ENCODE peak calls at places on chromosome 7, in seven cellular contexts. C, Z, V, I, G, X and J are unnamed samples.

GRCh38 chr7:95607477-95608010 is 11.2 kb upstream of the PDK4 start:
- DNase-seq in C (no peak), X (no peak), I (no peak), G (no peak), V (no peak), Z (no peak), J (peak)

GRCh38 chr7:140022582-140023211 is 40.1 kb downstream of the PARP12 start:
- DNase-seq in V (no peak), X (no peak), Z (no peak), C (no peak), G (no peak), I (no peak), J (no peak)

GRCh38 chr7:101125989-101126650 is 784 bp upstream of the SERPINE1 start:
- DNase-seq in G (no peak), V (no peak), Z (no peak), C (no peak), X (peak), I (no peak), J (peak)

GRCh38 chr7:123398931-123399330 is 135.5 kb downstream of the IQUB start:
- DNase-seq in V (no peak), I (no peak), X (no peak), Z (no peak), C (no peak), G (no peak), J (no peak)

GRCh38 chr7:121515181-121515580 is 119.1 kb upstream of the FAM3C start:
- DNase-seq in I (no peak), C (no peak), G (no peak), Z (no peak), X (no peak), V (no peak), J (no peak)

GRCh38 chr7:90618880-90619279 is 22.8 kb downstream of the CDK14 start:
- DNase-seq in Z (no peak), C (no peak), I (no peak), X (no peak), G (no peak), V (no peak), J (no peak)

GRCh38 chr7:131164025-131164899 is 163.4 kb upstream of the MKLN1 start:
- DNase-seq in X (no peak), G (no peak), C (no peak), Z (no peak), I (no peak), V (no peak), J (no peak)

GRCh38 chr7:30674876-30675275 is 7.4 kb downstream of the CRHR2 start:
- DNase-seq in G (no peak), I (no peak), V (no peak), Z (no peak), C (no peak), X (no peak), J (no peak)

GRCh38 chr7:140005754-140006503 is 56.8 kb downstream of the PARP12 start:
- DNase-seq in X (no peak), I (no peak), C (no peak), Z (peak), V (no peak), G (no peak), J (no peak)

GRCh38 chr7:81470084-81470723 is 299.6 kb downstream of the HGF start:
- DNase-seq in X (peak), Z (peak), V (peak), G (no peak), I (no peak), C (peak), J (peak)

GRCh38 chr7:1231214-1232102 is 1.2 kb upstream of the UNCX start:
- DNase-seq in Z (peak), X (no peak), V (no peak), I (no peak), G (no peak), C (no peak), J (no peak)

GRCh38 chr7:129783097-129783919 is 169.5 kb downstream of the UBE2H start:
- DNase-seq in V (no peak), Z (peak), X (no peak), I (no peak), G (no peak), C (no peak), J (no peak)

GRCh38 chr7:135169141-135169935 is 1.2 kb downstream of the CYREN start:
- DNase-seq in C (no peak), I (peak), G (peak), X (peak), V (no peak), Z (peak), J (peak)

GRCh38 chr7:81173766-81174281 is 255.0 kb upstream of the SEMA3C start:
- DNase-seq in I (no peak), X (no peak), C (no peak), Z (no peak), G (no peak), V (no peak), J (no peak)

GRCh38 chr7:26265061-26265460 is 26.6 kb upstream of the SNX10 start:
- DNase-seq in Z (no peak), C (no peak), I (no peak), G (no peak), V (no peak), X (no peak), J (no peak)

GRCh38 chr7:4633012-4633411 is 49.1 kb upstream of the FOXK1 start:
- DNase-seq in X (no peak), C (no peak), V (peak), Z (peak), G (no peak), I (peak), J (peak)

GRCh38 chr7:40673285-40673684 is 538.5 kb downstream of the SUGCT start:
- DNase-seq in I (no peak), V (no peak), X (peak), Z (no peak), G (no peak), C (no peak), J (peak)

GRCh38 chr7:1210321-1210978 is 22.2 kb upstream of the UNCX start:
- DNase-seq in V (peak), Z (no peak), I (no peak), X (no peak), G (no peak), C (no peak), J (no peak)

GRCh38 chr7:149790146-149790548 is 16.8 kb upstream of the ZNF467 start:
- DNase-seq in V (peak), G (no peak), C (peak), Z (peak), I (no peak), X (no peak), J (no peak)

GRCh38 chr7:20330176-20330796 is 414 bp upstream of the ITGB8 start:
- DNase-seq in Z (peak), I (no peak), G (no peak), C (peak), V (no peak), X (no peak), J (no peak)

GRCh38 chr7:44867073-44867990 is 18.0 kb downstream of the PURB start:
- DNase-seq in Z (no peak), G (no peak), X (no peak), I (no peak), V (no peak), C (no peak), J (peak)

GRCh38 chr7:144437370-144438191 is 34.1 kb upstream of the NOBOX start:
- DNase-seq in X (peak), G (peak), C (peak), Z (peak), V (peak), I (no peak), J (peak)

GRCh38 chr7:20381406-20382034 is 50.8 kb downstream of the ITGB8 start:
- DNase-seq in V (no peak), G (no peak), I (no peak), X (no peak), Z (no peak), C (no peak), J (no peak)

GRCh38 chr7:55432937-55433784 is 68.0 kb downstream of the LANCL2 start:
- DNase-seq in I (no peak), V (peak), C (no peak), Z (no peak), G (no peak), X (peak), J (no peak)

GRCh38 chr7:74569501-74570075 is 87.9 kb upstream of the GTF2I start:
- DNase-seq in X (peak), I (no peak), V (no peak), C (no peak), G (no peak), Z (no peak), J (no peak)

GRCh38 chr7:156148547-156148946 is 336.3 kb upstream of the SHH start:
- DNase-seq in G (no peak), X (no peak), C (no peak), Z (no peak), I (no peak), V (no peak), J (no peak)

GRCh38 chr7:111756687-111757178 is 194.4 kb upstream of the IMMP2L start:
- DNase-seq in V (no peak), Z (peak), I (no peak), G (no peak), X (no peak), C (no peak), J (peak)

GRCh38 chr7:7719235-7719634 is 828 bp upstream of the RPA3 start:
- DNase-seq in V (peak), I (no peak), X (no peak), Z (no peak), C (no peak), G (peak), J (peak)

GRCh38 chr7:158729646-158730382 is 25.2 kb upstream of the NCAPG2 start:
- DNase-seq in V (no peak), Z (no peak), C (no peak), I (no peak), G (no peak), X (no peak), J (no peak)

GRCh38 chr7:68166525-68166924 is 1169.9 kb downstream of the TYW1 start:
- DNase-seq in I (no peak), Z (no peak), V (peak), X (no peak), C (no peak), G (no peak), J (no peak)

GRCh38 chr7:23315366-23315765 is 16.2 kb downstream of the MALSU1 start:
- DNase-seq in Z (no peak), G (no peak), V (no peak), X (no peak), I (no peak), C (no peak), J (no peak)

GRCh38 chr7:147639037-147639436 is 951.5 kb upstream of the C7orf33 start:
- DNase-seq in V (no peak), G (no peak), C (no peak), I (no peak), Z (no peak), X (no peak), J (no peak)

GRCh38 chr7:36301914-36302771 is 87.5 kb upstream of the ANLN start:
- DNase-seq in C (no peak), Z (no peak), I (no peak), V (no peak), G (no peak), X (no peak), J (no peak)

GRCh38 chr7:134847834-134848233 is 68.4 kb downstream of the CALD1 start:
- DNase-seq in G (no peak), X (no peak), V (no peak), I (no peak), C (no peak), Z (no peak), J (no peak)